ENCODE peak calls at places on chromosomes 7 and 10, in eight cellular contexts. D, L, O, U, T, N, M and C are unnamed samples.

GRCh38 chr10:100359529-100360150 is 12.6 kb downstream of the SCD start:
- DNase-seq in D (no peak), L (no peak), O (no peak), U (no peak), T (no peak), N (no peak), M (peak), C (no peak)

GRCh38 chr7:108525327-108525984 is 479 bp downstream of the PNPLA8 start:
- DNase-seq in D (no peak), L (peak), O (peak), U (peak), T (peak), N (peak), M (peak), C (peak)

GRCh38 chr10:68826764-68827591 is at the start of gene STOX1:
- DNase-seq in D (peak), L (peak), O (peak), U (peak), T (peak), N (peak), M (peak), C (peak)

GRCh38 chr7:157410831-157411556 is 74.2 kb downstream of the DNAJB6 start:
- DNase-seq in D (no peak), L (no peak), O (no peak), U (no peak), T (no peak), N (no peak), M (no peak), C (no peak)

GRCh38 chr10:48305905-48306264 is 592 bp upstream of the MAPK8 start:
- DNase-seq in D (no peak), L (no peak), O (no peak), U (no peak), T (no peak), N (no peak), M (no peak), C (no peak)

GRCh38 chr7:99272476-99273045 is at the start of gene MYH16:
- DNase-seq in D (no peak), L (no peak), O (no peak), U (no peak), T (peak), N (no peak), M (no peak), C (peak)

GRCh38 chr10:6838118-6838517 is 258.0 kb upstream of the PRKCQ start:
- DNase-seq in D (peak), L (no peak), O (peak), U (no peak), T (no peak), N (no peak), M (no peak), C (peak)

GRCh38 chr10:70619271-70620019 is 16.9 kb upstream of the PRF1 start:
- DNase-seq in D (no peak), L (no peak), O (no peak), U (peak), T (peak), N (no peak), M (no peak), C (peak)

GRCh38 chr7:149427096-149427680 is 33.7 kb downstream of the ZNF777 start:
- DNase-seq in D (no peak), L (no peak), O (no peak), U (no peak), T (no peak), N (no peak), M (peak), C (no peak)

GRCh38 chr7:156472267-156472666 is 168.3 kb upstream of the RNF32 start:
- DNase-seq in D (no peak), L (no peak), O (no peak), U (no peak), T (no peak), N (no peak), M (no peak), C (no peak)

GRCh38 chr10:71486465-71487114 is 89.9 kb downstream of the CDH23 start:
- DNase-seq in D (peak), L (peak), O (peak), U (peak), T (peak), N (peak), M (peak), C (peak)

GRCh38 chr7:90574820-90575187 is 21.3 kb upstream of the CDK14 start:
- DNase-seq in D (no peak), L (no peak), O (no peak), U (no peak), T (no peak), N (no peak), M (no peak), C (no peak)

GRCh38 chr7:108122181-108122580 is 8.0 kb downstream of the LAMB4 start:
- DNase-seq in D (no peak), L (no peak), O (no peak), U (no peak), T (no peak), N (no peak), M (no peak), C (no peak)

GRCh38 chr7:127588697-127589482 is 679 bp downstream of the ARF5 start:
- DNase-seq in D (peak), L (peak), O (peak), U (peak), T (peak), N (peak), M (peak), C (peak)

GRCh38 chr7:135291809-135292253 is 58.2 kb downstream of the STRA8 start:
- DNase-seq in D (no peak), L (no peak), O (no peak), U (no peak), T (peak), N (no peak), M (no peak), C (peak)

GRCh38 chr7:94297397-94297838 is 97.3 kb upstream of the COL1A2 start:
- DNase-seq in D (no peak), L (peak), O (no peak), U (no peak), T (peak), N (no peak), M (no peak), C (peak)

GRCh38 chr10:84997870-84998269 is 669.5 kb downstream of the CCSER2 start:
- DNase-seq in D (no peak), L (no peak), O (no peak), U (no peak), T (no peak), N (no peak), M (no peak), C (no peak)

GRCh38 chr10:110209926-110210662 is 2.7 kb downstream of the MXI1 start:
- DNase-seq in D (peak), L (peak), O (peak), U (peak), T (peak), N (peak), M (peak), C (peak)

GRCh38 chr7:150369740-150370501 is 1.3 kb downstream of the REPIN1 start:
- DNase-seq in D (no peak), L (no peak), O (no peak), U (no peak), T (no peak), N (no peak), M (peak), C (no peak)

GRCh38 chr7:29230871-29231345 is 36.3 kb downstream of the CHN2 start:
- DNase-seq in D (no peak), L (no peak), O (no peak), U (no peak), T (no peak), N (no peak), M (no peak), C (no peak)

GRCh38 chr7:18320971-18321567 is 174.5 kb upstream of the HDAC9 start:
- DNase-seq in D (peak), L (no peak), O (peak), U (peak), T (peak), N (no peak), M (peak), C (peak)

GRCh38 chr7:23347682-23348180 is 48.6 kb downstream of the MALSU1 start:
- DNase-seq in D (no peak), L (no peak), O (no peak), U (peak), T (peak), N (no peak), M (no peak), C (peak)

GRCh38 chr10:49309691-49310371 is 10.9 kb downstream of the C10orf71 start:
- DNase-seq in D (no peak), L (no peak), O (peak), U (peak), T (no peak), N (no peak), M (no peak), C (no peak)

GRCh38 chr10:3210251-3210650 is 37.7 kb upstream of the PITRM1 start:
- DNase-seq in D (no peak), L (no peak), O (no peak), U (no peak), T (no peak), N (no peak), M (no peak), C (no peak)

GRCh38 chr7:120856621-120857352 is 1.2 kb downstream of the TSPAN12 start:
- DNase-seq in D (peak), L (peak), O (no peak), U (peak), T (peak), N (peak), M (peak), C (no peak)

GRCh38 chr7:69739906-69740545 is 141.8 kb downstream of the AUTS2 start:
- DNase-seq in D (no peak), L (peak), O (peak), U (peak), T (no peak), N (no peak), M (peak), C (no peak)

GRCh38 chr7:22093003-22093402 is 147.3 kb upstream of the CDCA7L start:
- DNase-seq in D (no peak), L (no peak), O (no peak), U (no peak), T (no peak), N (no peak), M (no peak), C (no peak)

GRCh38 chr10:12510566-12510965 is 161.2 kb downstream of the CAMK1D start:
- DNase-seq in D (no peak), L (no peak), O (no peak), U (no peak), T (no peak), N (no peak), M (no peak), C (no peak)

GRCh38 chr10:15715619-15716227 is 4.0 kb downstream of the ITGA8 start:
- DNase-seq in D (peak), L (no peak), O (no peak), U (no peak), T (no peak), N (peak), M (peak), C (peak)

GRCh38 chr10:45418859-45419672 is 45.0 kb downstream of the ALOX5 start:
- DNase-seq in D (peak), L (peak), O (no peak), U (peak), T (peak), N (peak), M (peak), C (no peak)

GRCh38 chr10:43390791-43391190 is 18.2 kb downstream of the HNRNPF start:
- DNase-seq in D (no peak), L (no peak), O (no peak), U (no peak), T (peak), N (peak), M (peak), C (peak)

GRCh38 chr10:35089641-35090161 is 440 bp downstream of the CUL2 start:
- DNase-seq in D (no peak), L (no peak), O (peak), U (peak), T (peak), N (no peak), M (no peak), C (peak)

GRCh38 chr7:107355616-107356015 is 114.2 kb upstream of the GPR22 start:
- DNase-seq in D (no peak), L (no peak), O (no peak), U (no peak), T (peak), N (no peak), M (no peak), C (no peak)

GRCh38 chr7:43869018-43869897 is at the start of gene MRPS24:
- DNase-seq in D (peak), L (peak), O (peak), U (peak), T (peak), N (peak), M (peak), C (peak)

GRCh38 chr10:31961264-31961663 is 32.6 kb upstream of the ARHGAP12 start:
- DNase-seq in D (no peak), L (no peak), O (no peak), U (no peak), T (no peak), N (no peak), M (no peak), C (peak)

GRCh38 chr7:105820667-105821066 is 55.7 kb downstream of the ATXN7L1 start:
- DNase-seq in D (no peak), L (no peak), O (no peak), U (no peak), T (no peak), N (no peak), M (no peak), C (no peak)

GRCh38 chr7:127699853-127700252 is 47.9 kb downstream of the SND1 start:
- DNase-seq in D (no peak), L (no peak), O (no peak), U (no peak), T (no peak), N (no peak), M (no peak), C (no peak)

GRCh38 chr10:86536294-86536861 is 14.8 kb upstream of the WAPL start:
- DNase-seq in D (no peak), L (peak), O (no peak), U (peak), T (no peak), N (no peak), M (no peak), C (no peak)

GRCh38 chr10:24974978-24975377 is 22.6 kb upstream of the PRTFDC1 start:
- DNase-seq in D (no peak), L (peak), O (no peak), U (no peak), T (no peak), N (no peak), M (no peak), C (peak)

GRCh38 chr10:3886666-3887251 is 101.8 kb upstream of the KLF6 start:
- DNase-seq in D (no peak), L (no peak), O (no peak), U (peak), T (peak), N (no peak), M (peak), C (peak)

DNA sequence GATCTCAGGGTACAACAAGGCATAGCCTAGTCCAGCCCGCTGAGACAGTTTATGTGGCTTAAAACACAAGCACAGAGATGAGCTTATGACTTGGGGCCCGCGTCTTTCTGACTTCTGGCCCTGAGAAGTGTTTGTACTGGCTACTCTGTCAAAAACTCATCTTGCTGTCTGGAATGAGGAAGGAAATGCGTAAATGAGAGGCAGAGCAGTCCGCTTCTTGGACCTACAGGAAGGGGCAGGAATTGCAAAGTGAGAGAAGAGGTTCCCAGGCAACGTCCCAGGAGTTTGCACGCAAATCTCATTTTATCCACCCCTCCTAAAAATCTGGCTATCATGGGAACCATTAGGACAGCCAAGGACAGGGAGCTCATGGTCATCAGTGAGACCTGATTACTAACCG is 5.5 kb downstream of the ANXA11 start:
- DNase-seq in D (peak), L (no peak), O (no peak), U (no peak), T (no peak), N (no peak), M (no peak), C (no peak)
- TF ChIP-seq CTCF in D (no peak), L (peak), O (no peak), U (no peak), T (no peak), N (no peak), M (no peak), C (no peak)

GRCh38 chr10:74029943-74030342 is 32.0 kb downstream of the VCL start:
- DNase-seq in D (no peak), L (no peak), O (no peak), U (no peak), T (no peak), N (no peak), M (no peak), C (no peak)
- TF ChIP-seq CTCF in D (no peak), L (no peak), O (no peak), U (no peak), T (no peak), N (no peak), M (no peak), C (no peak)

GRCh38 chr7:85750454-85750949 is 563.6 kb upstream of the SEMA3D start:
- DNase-seq in D (peak), L (no peak), O (peak), U (peak), T (peak), N (peak), M (peak), C (peak)
- TF ChIP-seq CTCF in D (peak), L (peak), O (peak), U (peak), T (peak), N (peak), M (peak), C (peak)

DNA sequence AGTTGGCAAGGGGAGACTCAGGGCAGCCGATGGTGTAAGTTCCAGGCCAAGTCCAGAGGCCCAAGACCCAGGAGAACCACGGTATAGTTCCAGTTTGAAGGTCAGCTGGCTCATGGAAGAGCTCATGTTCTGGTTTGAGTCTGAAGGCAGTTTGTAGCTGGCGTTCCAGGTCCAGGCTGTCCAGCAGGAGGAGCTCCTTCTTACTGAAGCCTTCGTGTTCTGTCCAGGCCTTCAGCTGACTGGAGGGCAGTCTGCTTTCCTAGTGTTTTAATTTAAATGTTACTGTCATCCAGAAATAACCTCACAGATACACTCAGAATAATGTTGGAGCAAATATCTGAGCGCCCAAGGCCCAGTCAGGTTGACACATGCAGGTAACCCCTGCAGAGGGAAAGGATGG is 4.2 kb downstream of the SUN1 start:
- DNase-seq in D (peak), L (no peak), O (no peak), U (no peak), T (peak), N (no peak), M (peak), C (peak)
- TF ChIP-seq CTCF in D (peak), L (peak), O (no peak), U (peak), T (peak), N (peak), M (peak), C (peak)

GRCh38 chr10:29239569-29240472 is 49.0 kb upstream of the LYZL1 start:
- DNase-seq in D (peak), L (no peak), O (peak), U (peak), T (no peak), N (peak), M (peak), C (peak)
- TF ChIP-seq CTCF in D (peak), L (peak), O (peak), U (peak), T (peak), N (peak), M (peak), C (peak)

DNA sequence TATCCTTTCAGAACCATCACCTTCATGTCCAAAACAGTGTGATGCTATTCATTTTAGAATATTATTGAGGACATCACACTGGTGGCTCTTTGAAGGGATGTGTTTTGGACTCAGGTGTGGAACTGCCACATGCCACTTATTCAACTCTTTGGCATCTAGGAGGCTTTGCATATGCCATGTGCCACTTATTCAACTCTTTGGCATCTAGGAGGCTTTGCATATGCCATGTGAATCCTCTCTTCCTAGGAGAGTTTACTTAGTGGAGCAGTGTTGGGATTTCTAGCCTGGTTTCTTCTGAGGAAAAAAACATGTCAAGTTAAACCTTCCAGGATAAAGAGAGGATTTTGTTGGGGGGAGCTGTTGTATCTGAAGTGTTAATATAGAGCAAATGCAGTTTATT is 91.3 kb downstream of the MCU start:
- DNase-seq in D (no peak), L (no peak), O (no peak), U (no peak), T (peak), N (no peak), M (no peak), C (no peak)
- TF ChIP-seq CTCF in D (no peak), L (no peak), O (no peak), U (no peak), T (no peak), N (no peak), M (no peak), C (no peak)

DNA sequence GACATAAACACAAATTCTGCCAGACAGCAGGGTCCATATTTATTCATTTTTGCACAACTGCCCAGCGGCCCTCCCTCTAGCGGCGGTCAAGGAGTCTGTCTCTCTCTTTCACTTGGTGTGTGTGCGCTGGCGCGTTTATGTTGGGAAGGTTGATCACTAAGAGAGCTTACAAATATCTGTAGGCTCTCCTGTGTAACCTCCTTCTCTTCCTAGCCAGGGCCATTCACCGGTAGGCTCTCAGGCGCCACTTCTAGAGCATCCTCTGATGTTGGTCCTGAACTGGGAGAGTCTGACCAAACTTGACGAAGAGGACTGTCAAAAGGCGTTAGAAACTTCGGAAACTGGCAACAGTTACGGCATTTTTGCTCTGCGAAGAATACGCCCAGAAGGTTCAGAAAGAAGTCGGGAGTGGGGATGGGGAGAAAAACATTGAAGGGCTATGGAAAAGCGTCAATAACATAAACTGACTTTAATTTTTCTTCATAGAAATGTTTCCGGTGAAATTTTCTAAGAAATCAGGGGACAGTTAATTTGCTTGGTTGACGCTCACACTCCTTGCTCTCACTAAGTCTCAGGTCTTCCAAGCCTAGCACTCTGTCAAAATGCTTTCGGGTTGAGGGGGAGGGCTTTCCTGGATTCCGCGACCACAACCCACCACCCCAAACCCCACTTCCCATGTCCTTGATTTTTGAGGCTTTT is 731.1 kb downstream of the ZWINT start:
- DNase-seq in D (peak), L (no peak), O (no peak), U (peak), T (no peak), N (peak), M (peak), C (no peak)
- TF ChIP-seq CTCF in D (peak), L (peak), O (no peak), U (peak), T (peak), N (peak), M (peak), C (no peak)

GRCh38 chr10:79311581-79312407 is 35.5 kb upstream of the PPIF start:
- DNase-seq in D (no peak), L (peak), O (no peak), U (no peak), T (no peak), N (no peak), M (peak), C (no peak)
- TF ChIP-seq CTCF in D (no peak), L (no peak), O (no peak), U (no peak), T (no peak), N (no peak), M (no peak), C (no peak)

GRCh38 chr7:34157137-34157536 is 251.8 kb downstream of the BMPER start:
- DNase-seq in D (no peak), L (no peak), O (no peak), U (no peak), T (no peak), N (no peak), M (no peak), C (no peak)

GRCh38 chr7:34158311-34158710 is 253.0 kb downstream of the BMPER start:
- DNase-seq in D (no peak), L (peak), O (no peak), U (no peak), T (no peak), N (no peak), M (no peak), C (no peak)

GRCh38 chr7:34160261-34160752 is 255.0 kb downstream of the BMPER start:
- DNase-seq in D (no peak), L (no peak), O (no peak), U (no peak), T (peak), N (no peak), M (no peak), C (no peak)

GRCh38 chr7:34156336-34156735 is 251.0 kb downstream of the BMPER start:
- DNase-seq in D (no peak), L (no peak), O (no peak), U (no peak), T (no peak), N (no peak), M (no peak), C (no peak)

GRCh38 chr7:34158754-34159153 is 253.4 kb downstream of the BMPER start:
- DNase-seq in D (no peak), L (no peak), O (no peak), U (no peak), T (no peak), N (no peak), M (peak), C (no peak)
- TF ChIP-seq CTCF in D (no peak), L (no peak), O (no peak), U (no peak), T (no peak), N (no peak), M (peak), C (no peak)